ENCODE peak calls at places on chromosomes 2 and 18, in five cellular contexts. K is ovary, O is adipocyte, V is NAMALWA, M is HCT116. T is an unnamed sample.

GRCh38 chr18:22563098-22563707 is 145.5 kb upstream of the CTAGE1 start:
- DNase-seq in K (peak), O (peak), V (peak), M (peak), T (no peak)

GRCh38 chr2:239465017-239466001 is 64.5 kb upstream of the HDAC4 start:
- DNase-seq in K (no peak), O (peak), V (peak), M (no peak), T (peak)

GRCh38 chr2:182522428-182522896 is 95.6 kb upstream of the PDE1A start:
- DNase-seq in K (no peak), O (peak), V (peak), M (no peak), T (no peak)

GRCh38 chr2:227347117-227347516 is 22.1 kb downstream of the MFF start:
- DNase-seq in K (no peak), O (no peak), V (no peak), M (no peak), T (no peak)

GRCh38 chr2:10170256-10170655 is 47.7 kb downstream of the RRM2 start:
- DNase-seq in K (no peak), O (peak), V (no peak), M (no peak), T (no peak)

GRCh38 chr2:20561703-20562454 is 89.0 kb downstream of the HS1BP3 start:
- DNase-seq in K (no peak), O (peak), V (no peak), M (no peak), T (no peak)

GRCh38 chr2:241798631-241799521 is 10.1 kb upstream of the NEU4 start:
- DNase-seq in K (no peak), O (no peak), V (no peak), M (no peak), T (peak)

GRCh38 chr2:197873293-197873701 is 68.9 kb downstream of the PLCL1 start:
- DNase-seq in K (no peak), O (peak), V (no peak), M (no peak), T (no peak)

GRCh38 chr2:74261204-74261864 is 62.9 kb downstream of the MTHFD2 start:
- DNase-seq in K (no peak), O (peak), V (no peak), M (peak), T (peak)

GRCh38 chr2:191064590-191064989 is 50.6 kb upstream of the STAT1 start:
- DNase-seq in K (no peak), O (no peak), V (no peak), M (no peak), T (no peak)

GRCh38 chr2:238459081-238459629 is 32.4 kb downstream of the ASB1 start:
- DNase-seq in K (peak), O (peak), V (no peak), M (no peak), T (peak)

GRCh38 chr2:42203792-42204191 is 34.6 kb downstream of the EML4 start:
- DNase-seq in K (no peak), O (no peak), V (no peak), M (no peak), T (no peak)

GRCh38 chr2:192016265-192016664 is 169.4 kb upstream of the CAVIN2 start:
- DNase-seq in K (no peak), O (no peak), V (no peak), M (no peak), T (no peak)

GRCh38 chr2:14656146-14656545 is 23.6 kb downstream of the LRATD1 start:
- DNase-seq in K (no peak), O (no peak), V (no peak), M (no peak), T (no peak)

GRCh38 chr2:203080447-203080846 is 65.8 kb downstream of the NBEAL1 start:
- DNase-seq in K (no peak), O (no peak), V (no peak), M (no peak), T (no peak)

GRCh38 chr2:226652388-226652787 is 147.2 kb downstream of the IRS1 start:
- DNase-seq in K (no peak), O (peak), V (no peak), M (peak), T (no peak)

GRCh38 chr2:219002395-219003266 is 9.4 kb upstream of the CRYBA2 start:
- DNase-seq in K (no peak), O (no peak), V (no peak), M (peak), T (peak)

GRCh38 chr2:107336536-107336935 is 450.6 kb upstream of the ST6GAL2 start:
- DNase-seq in K (no peak), O (peak), V (no peak), M (no peak), T (no peak)

GRCh38 chr2:198376677-198377076 is 572.3 kb downstream of the PLCL1 start:
- DNase-seq in K (no peak), O (peak), V (no peak), M (peak), T (no peak)

GRCh38 chr2:230956827-230957755 is 32.0 kb upstream of the GPR55 start:
- DNase-seq in K (peak), O (peak), V (no peak), M (peak), T (peak)

GRCh38 chr2:126535408-126535807 is 120.5 kb upstream of the GYPC start:
- DNase-seq in K (no peak), O (no peak), V (no peak), M (no peak), T (no peak)

GRCh38 chr2:55175254-55176093 is 56.6 kb downstream of the CLHC1 start:
- DNase-seq in K (no peak), O (peak), V (peak), M (peak), T (no peak)

GRCh38 chr18:78927616-78928015 is 52.0 kb upstream of the SALL3 start:
- DNase-seq in K (no peak), O (no peak), V (no peak), M (no peak), T (no peak)

GRCh38 chr2:196220671-196221070 is 49.3 kb upstream of the STK17B start:
- DNase-seq in K (no peak), O (no peak), V (no peak), M (no peak), T (no peak)

GRCh38 chr2:238635637-238636036 is 208.9 kb downstream of the ASB1 start:
- DNase-seq in K (no peak), O (peak), V (no peak), M (no peak), T (no peak)

GRCh38 chr2:224378087-224379085 is 23.5 kb downstream of the FAM124B start:
- DNase-seq in K (no peak), O (peak), V (no peak), M (no peak), T (no peak)

GRCh38 chr2:226131299-226131784 is 668.3 kb downstream of the IRS1 start:
- DNase-seq in K (no peak), O (no peak), V (no peak), M (no peak), T (peak)

GRCh38 chr2:56448999-56449431 is 265.2 kb downstream of the CCDC85A start:
- DNase-seq in K (no peak), O (peak), V (no peak), M (no peak), T (no peak)

GRCh38 chr18:31061945-31062344 is 19.4 kb upstream of the DSC3 start:
- DNase-seq in K (no peak), O (no peak), V (no peak), M (no peak), T (no peak)

GRCh38 chr2:75792146-75792545 is 81.4 kb upstream of the GCFC2 start:
- DNase-seq in K (no peak), O (no peak), V (no peak), M (no peak), T (no peak)

GRCh38 chr18:77108001-77108692 is 24.4 kb downstream of the MBP start:
- DNase-seq in K (peak), O (peak), V (peak), M (no peak), T (no peak)

GRCh38 chr2:111116843-111117665 is 3.7 kb upstream of the BCL2L11 start:
- DNase-seq in K (peak), O (peak), V (peak), M (peak), T (peak)

GRCh38 chr2:12317853-12318426 is 398.8 kb upstream of the TRIB2 start:
- DNase-seq in K (peak), O (peak), V (no peak), M (no peak), T (no peak)

GRCh38 chr2:112342067-112342466 is 66.7 kb downstream of the ZC3H6 start:
- DNase-seq in K (no peak), O (no peak), V (no peak), M (no peak), T (no peak)